ENCODE peak calls at places on chromosomes 11 and 22, in four cellular contexts. X is adrenal gland, G is body of pancreas, P is esophagus squamous epithelium. B is an unnamed sample.

GRCh38 chr11:26204839-26205238 is 127.1 kb upstream of the ANO3 start:
- DNase-seq in X (no peak), G (no peak), P (no peak), B (no peak)

GRCh38 chr22:46430961-46431838 is 95.7 kb downstream of the TRMU start:
- DNase-seq in X (no peak), G (no peak), P (no peak), B (no peak)

GRCh38 chr11:8221025-8221723 is 42.5 kb downstream of the LMO1 start:
- DNase-seq in X (no peak), G (no peak), P (no peak), B (no peak)

GRCh38 chr22:31277741-31278642 is 14.3 kb downstream of the PIK3IP1 start:
- DNase-seq in X (no peak), G (no peak), P (no peak), B (no peak)

GRCh38 chr11:55497068-55497467 is 57.2 kb upstream of the OR4C15 start:
- DNase-seq in X (no peak), G (no peak), P (no peak), B (no peak)

GRCh38 chr11:117980280-117980679 is 5.9 kb upstream of the IL10RA start:
- DNase-seq in X (no peak), G (no peak), P (no peak), B (no peak)

GRCh38 chr22:32267011-32267410 is 11.9 kb upstream of the SLC5A4 start:
- DNase-seq in X (no peak), G (no peak), P (no peak), B (no peak)

GRCh38 chr11:117781650-117782049 is 15.4 kb downstream of the DSCAML1 start:
- DNase-seq in X (no peak), G (no peak), P (no peak), B (no peak)

GRCh38 chr22:27075028-27075678 is 417.8 kb downstream of the MIAT start:
- DNase-seq in X (no peak), G (no peak), P (no peak), B (no peak)

GRCh38 chr22:36198482-36198881 is 3.1 kb downstream of the APOL4 start:
- DNase-seq in X (no peak), G (no peak), P (no peak), B (no peak)

GRCh38 chr11:12139144-12139881 is 28.9 kb downstream of the MICAL2 start:
- DNase-seq in X (no peak), G (no peak), P (no peak), B (peak; percentile 53)

GRCh38 chr22:35601013-35601580 is 16.0 kb downstream of the MB start:
- DNase-seq in X (no peak), G (no peak), P (no peak), B (no peak)

GRCh38 chr11:87477321-87477720 is 439.6 kb downstream of the TMEM135 start:
- DNase-seq in X (no peak), G (no peak), P (no peak), B (no peak)

GRCh38 chr11:9796276-9796675 is 132.4 kb downstream of the SWAP70 start:
- DNase-seq in X (no peak), G (no peak), P (no peak), B (no peak)

GRCh38 chr11:94830722-94831121 is 62.6 kb downstream of the AMOTL1 start:
- DNase-seq in X (no peak), G (no peak), P (no peak), B (no peak)

GRCh38 chr22:46088541-46089311 is 61.6 kb upstream of the PPARA start:
- DNase-seq in X (peak; percentile 77), G (peak; percentile 76), P (no peak), B (peak; percentile 50)

GRCh38 chr22:19523240-19524169 is 705 bp downstream of the CLDN5 start:
- DNase-seq in X (no peak), G (no peak), P (no peak), B (no peak)

GRCh38 chr22:31825513-31825912 is 71.7 kb downstream of the DEPDC5 start:
- DNase-seq in X (no peak), G (no peak), P (no peak), B (no peak)

GRCh38 chr11:88434333-88434976 is 96.9 kb upstream of the CTSC start:
- DNase-seq in X (no peak), G (no peak), P (no peak), B (no peak)

GRCh38 chr22:28030442-28030841 is 111.4 kb upstream of the PITPNB start:
- DNase-seq in X (no peak), G (no peak), P (no peak), B (no peak)

GRCh38 chr11:15842345-15842744 is 514.0 kb downstream of the SOX6 start:
- DNase-seq in X (no peak), G (no peak), P (no peak), B (no peak)

GRCh38 chr11:12746593-12747097 is 72.4 kb downstream of the TEAD1 start:
- DNase-seq in X (no peak), G (peak; percentile 50), P (no peak), B (peak; percentile 93)

GRCh38 chr11:64303109-64304031 is 2.0 kb upstream of the ESRRA start:
- DNase-seq in X (no peak), G (no peak), P (no peak), B (peak; percentile 39)

GRCh38 chr11:96197801-96198465 is 145.1 kb downstream of the MAML2 start:
- DNase-seq in X (no peak), G (no peak), P (no peak), B (no peak)

GRCh38 chr11:6219359-6219758 is 14.0 kb downstream of the C11orf42 start:
- DNase-seq in X (peak; percentile 61), G (no peak), P (no peak), B (no peak)

GRCh38 chr11:125924384-125925007 is 20.2 kb downstream of the DDX25 start:
- DNase-seq in X (no peak), G (no peak), P (no peak), B (no peak)

GRCh38 chr11:125289419-125290088 is 125.0 kb downstream of the PKNOX2 start:
- DNase-seq in X (no peak), G (no peak), P (no peak), B (no peak)

GRCh38 chr11:47359162-47359561 is 6.7 kb upstream of the MYBPC3 start:
- DNase-seq in X (no peak), G (no peak), P (no peak), B (peak; percentile 23)
- TF ChIP-seq CTCF in X (no peak), G (no peak), P (no peak), B (no peak)

GRCh38 chr11:131824766-131825165 is 454.4 kb downstream of the NTM start:
- DNase-seq in X (no peak), G (no peak), P (no peak), B (no peak)
- TF ChIP-seq POLR2A in X (no peak), G (no peak), P (no peak), B (no peak)

DNA sequence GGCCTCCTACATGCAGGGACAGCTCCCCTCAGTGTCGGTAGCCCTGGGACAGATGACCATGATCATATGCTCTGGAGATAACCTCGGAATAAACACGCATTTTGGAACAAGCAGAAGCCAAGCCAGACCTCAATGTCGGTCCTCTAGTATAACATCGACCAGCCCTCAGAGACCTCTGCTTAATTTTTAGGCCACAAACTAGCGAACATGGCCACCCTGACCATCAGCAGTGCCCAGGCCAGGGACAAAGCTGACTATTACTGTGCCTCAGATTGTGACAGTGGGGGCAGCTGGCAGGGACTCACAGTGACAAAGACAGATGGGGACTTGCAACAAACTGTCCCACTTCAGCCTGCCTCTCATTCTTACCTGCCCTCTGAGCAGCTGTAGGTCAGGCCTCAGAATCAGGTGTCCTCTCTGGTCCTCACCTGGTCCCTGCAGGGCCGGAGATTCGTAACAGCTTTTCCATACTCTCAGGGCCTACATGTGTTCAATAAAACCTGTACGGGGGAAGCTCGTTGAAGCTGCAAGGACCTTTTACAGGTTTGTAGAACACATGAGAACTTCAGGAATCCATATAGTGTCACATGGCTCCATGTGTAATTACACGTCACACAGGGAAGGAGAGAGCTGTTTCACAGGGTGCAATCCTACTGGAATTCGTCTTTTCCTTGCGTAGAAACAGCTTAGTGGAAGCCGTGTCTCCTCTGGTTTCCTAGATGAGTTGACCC is 72.8 kb upstream of the IGLL5 start:
- DNase-seq in X (no peak), G (no peak), P (no peak), B (no peak)
- H3K27ac ChIP-seq in X (no peak overlapping the region), G (no peak overlapping the region), P (no peak overlapping the region), B (no peak overlapping the region)

DNA sequence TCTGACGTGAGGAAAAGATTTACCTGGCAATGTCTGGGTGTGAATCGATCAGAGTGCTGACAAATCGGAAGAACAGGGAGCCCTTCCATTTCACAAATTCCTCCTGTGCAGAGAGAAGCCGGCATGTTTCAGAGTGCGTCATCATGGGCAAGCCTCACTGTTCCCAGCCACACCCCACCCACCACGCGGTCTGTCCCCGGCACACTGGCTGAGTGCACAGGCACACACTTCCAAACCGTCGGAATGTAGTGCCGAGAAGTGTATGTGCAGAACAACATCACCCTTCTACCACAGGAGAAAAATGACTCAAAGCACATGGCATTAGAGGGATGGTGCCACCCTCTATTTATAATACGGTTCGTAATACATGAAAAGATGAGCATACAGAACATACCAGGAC is 47.5 kb downstream of the NCAPD3 start:
- DNase-seq in X (no peak), G (no peak), P (no peak), B (no peak)
- TF ChIP-seq CTCF in X (no peak), G (no peak), P (no peak), B (no peak)

DNA sequence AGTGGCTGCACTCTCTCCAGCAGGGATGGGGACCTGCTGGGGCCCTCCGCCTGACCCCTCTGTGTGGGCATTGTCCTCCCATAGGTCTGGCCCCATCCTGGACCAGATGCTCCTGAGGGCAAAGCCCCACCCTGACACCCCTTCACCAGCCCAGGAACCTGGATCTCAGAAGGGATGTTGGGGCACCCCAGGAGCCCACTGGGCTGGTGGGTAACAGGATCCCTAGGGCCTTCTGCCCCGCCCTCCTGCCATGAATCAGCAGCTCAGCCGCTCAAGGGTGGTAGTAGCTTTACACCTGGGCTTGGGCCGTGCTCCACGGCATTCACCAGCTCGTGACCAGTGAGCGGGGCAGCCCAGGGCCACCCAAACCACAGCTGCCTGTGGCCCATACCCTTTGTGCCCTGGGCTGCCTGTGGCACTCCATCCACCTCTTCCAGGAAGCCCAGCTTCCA is 1.0 kb upstream of the MAPK12 start:
- DNase-seq in X (no peak), G (no peak), P (no peak), B (no peak)
- TF ChIP-seq POLR2A in X (no peak), G (no peak), P (no peak), B (no peak)

GRCh38 chr22:41238570-41239442 is 1.9 kb downstream of the CHADL start:
- DNase-seq in X (no peak), G (no peak), P (no peak), B (no peak)

GRCh38 chr22:41240377-41241132 is at the start of gene CHADL:
- DNase-seq in X (no peak), G (peak; percentile 34), P (no peak), B (no peak)

GRCh38 chr22:41239443-41240128 is 1.1 kb downstream of the CHADL start:
- DNase-seq in X (no peak), G (no peak), P (no peak), B (no peak)

GRCh38 chr22:41237036-41237706 is 3.6 kb downstream of the CHADL start:
- DNase-seq in X (no peak), G (no peak), P (no peak), B (no peak)

GRCh38 chr22:41237707-41238569 is 2.8 kb downstream of the CHADL start:
- DNase-seq in X (peak; percentile 57), G (peak; percentile 88), P (no peak), B (peak; percentile 53)
- H3K27ac ChIP-seq in X (peak overlapping the region; percentile 21), G (peak overlapping the region; percentile 33), P (peak overlapping the region; percentile 62), B (no peak overlapping the region)